ENCODE peak calls at places on chromosomes 3 and 15, in five cellular contexts. Q is RCC 7860, T is left kidney, M is A172, I is NCI-H1417 treated with DMSO at 0.1 percent for 48 hours. A is an unnamed sample.

GRCh38 chr15:50685191-50685975 is 1.2 kb downstream of the TRPM7 start:
- DNase-seq in Q (no peak), M (no peak), T (peak), I (no peak), A (no peak)

GRCh38 chr3:108088697-108089096 is 2.1 kb downstream of the CD47 start:
- DNase-seq in M (peak), I (no peak), Q (peak), T (no peak), A (no peak)

GRCh38 chr15:37134699-37135131 is 34.4 kb upstream of the MEIS2 start:
- DNase-seq in T (peak), Q (peak), I (no peak), M (peak), A (no peak)

GRCh38 chr15:70267879-70268278 is 170.2 kb upstream of the TLE3 start:
- DNase-seq in I (no peak), T (no peak), M (no peak), Q (peak), A (no peak)

GRCh38 chr3:105982207-105982606 is 113.4 kb upstream of the CBLB start:
- DNase-seq in I (no peak), T (no peak), Q (no peak), M (no peak), A (no peak)

GRCh38 chr3:186806173-186807055 is at the start of gene RFC4:
- DNase-seq in I (peak), M (peak), Q (peak), T (peak), A (no peak)

GRCh38 chr3:81477740-81478139 is 283.7 kb downstream of the GBE1 start:
- DNase-seq in I (no peak), M (no peak), T (no peak), Q (no peak), A (no peak)

GRCh38 chr3:157362348-157362747 is 74.3 kb upstream of the PTX3 start:
- DNase-seq in I (no peak), Q (no peak), T (no peak), M (no peak), A (no peak)

GRCh38 chr3:139601191-139601961 is 61.8 kb upstream of the RBP1 start:
- DNase-seq in Q (no peak), T (no peak), M (no peak), I (no peak), A (no peak)

GRCh38 chr3:49754536-49754935 is 30.8 kb upstream of the GMPPB start:
- DNase-seq in I (no peak), Q (no peak), T (no peak), M (no peak), A (no peak)

GRCh38 chr15:28098766-28099554 is at the start of gene OCA2:
- DNase-seq in M (no peak), Q (no peak), I (peak), T (peak), A (peak)

GRCh38 chr3:13845806-13846205 is 34.1 kb downstream of the WNT7A start:
- DNase-seq in T (no peak), I (no peak), Q (no peak), M (no peak), A (no peak)

GRCh38 chr3:128999104-128999503 is 2.0 kb upstream of the EFCC1 start:
- DNase-seq in M (no peak), Q (no peak), I (no peak), T (no peak), A (no peak)

GRCh38 chr3:120568624-120569023 is 27.5 kb upstream of the NDUFB4 start:
- DNase-seq in Q (no peak), M (no peak), I (no peak), T (no peak), A (no peak)

GRCh38 chr15:98069256-98069655 is 108.8 kb downstream of the ARRDC4 start:
- DNase-seq in Q (no peak), I (no peak), T (no peak), M (no peak), A (no peak)

GRCh38 chr15:64038878-64039277 is 7.4 kb downstream of the DAPK2 start:
- DNase-seq in T (no peak), M (no peak), Q (no peak), I (no peak), A (no peak)

GRCh38 chr3:132154619-132155018 is 119.8 kb upstream of the CPNE4 start:
- DNase-seq in M (no peak), T (no peak), I (no peak), Q (no peak), A (no peak)

GRCh38 chr3:32288819-32289218 is 50.3 kb downstream of the CMTM8 start:
- DNase-seq in T (no peak), Q (no peak), M (no peak), I (no peak), A (no peak)

GRCh38 chr3:79344876-79345871 is 422.6 kb downstream of the ROBO1 start:
- DNase-seq in I (no peak), T (no peak), Q (no peak), M (no peak), A (no peak)

GRCh38 chr3:38002940-38003339 is 12.4 kb downstream of the VILL start:
- DNase-seq in I (no peak), M (no peak), Q (no peak), T (no peak), A (no peak)

GRCh38 chr15:75030424-75030823 is 7.0 kb downstream of the PPCDC start:
- DNase-seq in M (no peak), I (no peak), Q (no peak), T (no peak), A (no peak)

GRCh38 chr3:33035596-33035995 is 61.4 kb downstream of the GLB1 start:
- DNase-seq in I (no peak), M (peak), T (no peak), Q (peak), A (peak)

GRCh38 chr3:54125317-54125716 is 3.0 kb downstream of the CACNA2D3 start:
- DNase-seq in Q (no peak), M (no peak), T (no peak), I (no peak), A (no peak)

GRCh38 chr15:73914145-73914544 is 12.1 kb upstream of the LOXL1 start:
- DNase-seq in T (no peak), M (no peak), Q (no peak), I (no peak), A (no peak)

GRCh38 chr15:96267463-96267862 is 63.0 kb upstream of the NR2F2 start:
- DNase-seq in Q (no peak), M (no peak), I (no peak), T (no peak), A (no peak)

GRCh38 chr3:178146406-178146831 is 389.8 kb upstream of the KCNMB2 start:
- DNase-seq in T (peak), M (no peak), Q (no peak), I (no peak), A (no peak)

GRCh38 chr3:98902341-98902740 is 846 bp upstream of the DCBLD2 start:
- DNase-seq in I (no peak), Q (no peak), T (no peak), M (no peak), A (no peak)

GRCh38 chr3:54960736-54961135 is 32.9 kb upstream of the LRTM1 start:
- DNase-seq in I (no peak), M (no peak), Q (no peak), T (no peak), A (no peak)

GRCh38 chr3:27607370-27607769 is 114.8 kb downstream of the EOMES start:
- DNase-seq in M (peak), I (no peak), Q (no peak), T (no peak), A (no peak)

GRCh38 chr15:79339588-79340314 is 28.8 kb downstream of the TMED3 start:
- DNase-seq in Q (peak), I (no peak), T (peak), M (peak), A (no peak)

GRCh38 chr3:129599073-129599472 is 7.4 kb downstream of the PLXND1 start:
- DNase-seq in M (no peak), I (no peak), T (no peak), Q (no peak), A (no peak)

A was measured in kidney epithelial cell.